ENCODE peak calls at places on chromosome 1, in ten cellular contexts. One of them, this sample, is unnamed.

GRCh38 chr1:93324486-93325464 is 20.9 kb upstream of the DR1 start:
- DNase-seq in adrenal gland: no peak
- DNase-seq in ascending aorta: no peak
- DNase-seq in body of pancreas: no peak
- DNase-seq in lung: no peak
- DNase-seq in stomach: no peak
- DNase-seq in SJSA1: peak; percentile 73
- DNase-seq in hepatocyte: no peak
- DNase-seq in GM23248: peak; percentile 85
- DNase-seq in mucosa of descending colon: no peak
- DNase-seq in this sample: peak; percentile 57

GRCh38 chr1:150551049-150551783 is 2.0 kb downstream of the ADAMTSL4 start:
- DNase-seq in stomach: no peak
- DNase-seq in hepatocyte: no peak
- DNase-seq in ascending aorta: peak; percentile 79
- DNase-seq in body of pancreas: no peak
- DNase-seq in lung: no peak
- DNase-seq in adrenal gland: no peak
- DNase-seq in SJSA1: no peak
- DNase-seq in mucosa of descending colon: no peak
- DNase-seq in GM23248: peak; percentile 65
- DNase-seq in this sample: no peak

GRCh38 chr1:158115126-158115525 is 65.6 kb upstream of the CD1D start:
- DNase-seq in stomach: no peak
- DNase-seq in lung: no peak
- DNase-seq in SJSA1: no peak
- DNase-seq in ascending aorta: no peak
- DNase-seq in body of pancreas: no peak
- DNase-seq in adrenal gland: no peak
- DNase-seq in mucosa of descending colon: no peak
- DNase-seq in GM23248: no peak
- DNase-seq in hepatocyte: no peak
- DNase-seq in this sample: no peak

GRCh38 chr1:45421935-45422334 is 69.0 kb downstream of the TESK2 start:
- DNase-seq in SJSA1: no peak
- DNase-seq in ascending aorta: no peak
- DNase-seq in body of pancreas: no peak
- DNase-seq in GM23248: no peak
- DNase-seq in adrenal gland: no peak
- DNase-seq in mucosa of descending colon: no peak
- DNase-seq in hepatocyte: no peak
- DNase-seq in lung: no peak
- DNase-seq in stomach: no peak
- DNase-seq in this sample: no peak

GRCh38 chr1:198529414-198529813 is 11.1 kb downstream of the ATP6V1G3 start:
- DNase-seq in SJSA1: no peak
- DNase-seq in ascending aorta: no peak
- DNase-seq in mucosa of descending colon: no peak
- DNase-seq in adrenal gland: no peak
- DNase-seq in GM23248: peak; percentile 74
- DNase-seq in lung: no peak
- DNase-seq in body of pancreas: no peak
- DNase-seq in hepatocyte: peak; percentile 29
- DNase-seq in stomach: no peak
- DNase-seq in this sample: no peak

GRCh38 chr1:67683736-67684525 is 1.1 kb upstream of the GADD45A start:
- DNase-seq in ascending aorta: no peak
- DNase-seq in GM23248: peak; percentile 76
- DNase-seq in mucosa of descending colon: no peak
- DNase-seq in hepatocyte: no peak
- DNase-seq in lung: no peak
- DNase-seq in SJSA1: peak; percentile 40
- DNase-seq in adrenal gland: no peak
- DNase-seq in body of pancreas: no peak
- DNase-seq in stomach: no peak
- DNase-seq in this sample: peak; percentile 43

GRCh38 chr1:66769512-66770229 is 17.4 kb downstream of the DYNLT5 start:
- DNase-seq in body of pancreas: no peak
- DNase-seq in GM23248: no peak
- DNase-seq in SJSA1: no peak
- DNase-seq in lung: no peak
- DNase-seq in stomach: no peak
- DNase-seq in adrenal gland: no peak
- DNase-seq in mucosa of descending colon: no peak
- DNase-seq in ascending aorta: no peak
- DNase-seq in hepatocyte: no peak
- DNase-seq in this sample: no peak

GRCh38 chr1:162235261-162235780 is 141.3 kb downstream of the SPATA46 start:
- DNase-seq in body of pancreas: no peak
- DNase-seq in adrenal gland: peak; percentile 31
- DNase-seq in ascending aorta: no peak
- DNase-seq in hepatocyte: no peak
- DNase-seq in stomach: no peak
- DNase-seq in SJSA1: no peak
- DNase-seq in lung: no peak
- DNase-seq in mucosa of descending colon: no peak
- DNase-seq in GM23248: peak; percentile 90
- DNase-seq in this sample: no peak

GRCh38 chr1:15799004-15799867 is 8.2 kb downstream of the UQCRHL start:
- DNase-seq in lung: peak; percentile 88
- DNase-seq in stomach: peak; percentile 55
- DNase-seq in body of pancreas: peak; percentile 66
- DNase-seq in mucosa of descending colon: peak; percentile 59
- DNase-seq in SJSA1: peak; percentile 99
- DNase-seq in adrenal gland: peak; percentile 80
- DNase-seq in ascending aorta: peak; percentile 95
- DNase-seq in hepatocyte: peak; percentile 87
- DNase-seq in GM23248: peak; percentile 98
- DNase-seq in this sample: peak; percentile 99

GRCh38 chr1:27542463-27543273 is 52.7 kb upstream of the WASF2 start:
- DNase-seq in body of pancreas: peak; percentile 47
- DNase-seq in adrenal gland: peak; percentile 88
- DNase-seq in GM23248: peak; percentile 70
- DNase-seq in mucosa of descending colon: no peak
- DNase-seq in lung: peak; percentile 68
- DNase-seq in hepatocyte: peak; percentile 95
- DNase-seq in SJSA1: no peak
- DNase-seq in stomach: peak; percentile 75
- DNase-seq in ascending aorta: no peak
- DNase-seq in this sample: no peak

GRCh38 chr1:2950926-2951305 is 70.4 kb upstream of the ACTRT2 start:
- DNase-seq in stomach: no peak
- DNase-seq in GM23248: no peak
- DNase-seq in adrenal gland: no peak
- DNase-seq in hepatocyte: no peak
- DNase-seq in lung: no peak
- DNase-seq in SJSA1: no peak
- DNase-seq in ascending aorta: no peak
- DNase-seq in mucosa of descending colon: peak; percentile 8
- DNase-seq in body of pancreas: peak; percentile 1
- DNase-seq in this sample: no peak
- H3K9me3 ChIP-seq in stomach: peaks cover 14% of the 10 kb centered on the region
- H3K9me3 ChIP-seq in GM23248: no peaks in the 10 kb centered on the region
- H3K9me3 ChIP-seq in adrenal gland: no peaks in the 10 kb centered on the region
- H3K9me3 ChIP-seq in hepatocyte: no peaks in the 10 kb centered on the region
- H3K9me3 ChIP-seq in lung: peaks cover 12% of the 10 kb centered on the region
- H3K9me3 ChIP-seq in SJSA1: no peaks in the 10 kb centered on the region
- H3K9me3 ChIP-seq in ascending aorta: no peaks in the 10 kb centered on the region
- H3K9me3 ChIP-seq in mucosa of descending colon: peaks cover 7% of the 10 kb centered on the region
- H3K9me3 ChIP-seq in body of pancreas: no peaks in the 10 kb centered on the region
- H3K9me3 ChIP-seq in this sample: no peaks in the 10 kb centered on the region

GRCh38 chr1:236862615-236863211 is 67.6 kb downstream of the MTR start:
- DNase-seq in stomach: peak; percentile 31
- DNase-seq in lung: no peak
- DNase-seq in hepatocyte: no peak
- DNase-seq in mucosa of descending colon: no peak
- DNase-seq in ascending aorta: no peak
- DNase-seq in body of pancreas: peak; percentile 84
- DNase-seq in SJSA1: no peak
- DNase-seq in GM23248: peak; percentile 53
- DNase-seq in adrenal gland: peak; percentile 68
- DNase-seq in this sample: peak; percentile 18

GRCh38 chr1:236860096-236860495 is 65.0 kb downstream of the MTR start:
- DNase-seq in adrenal gland: no peak
- DNase-seq in mucosa of descending colon: no peak
- DNase-seq in stomach: no peak
- DNase-seq in lung: no peak
- DNase-seq in hepatocyte: no peak
- DNase-seq in ascending aorta: no peak
- DNase-seq in GM23248: no peak
- DNase-seq in body of pancreas: no peak
- DNase-seq in SJSA1: no peak
- DNase-seq in this sample: no peak

GRCh38 chr1:236861560-236862230 is 66.6 kb downstream of the MTR start:
- DNase-seq in mucosa of descending colon: no peak
- DNase-seq in ascending aorta: no peak
- DNase-seq in SJSA1: no peak
- DNase-seq in GM23248: peak; percentile 3
- DNase-seq in stomach: no peak
- DNase-seq in adrenal gland: no peak
- DNase-seq in hepatocyte: peak; percentile 8
- DNase-seq in body of pancreas: no peak
- DNase-seq in lung: no peak
- DNase-seq in this sample: no peak

GRCh38 chr1:236862231-236862591 is 67.1 kb downstream of the MTR start:
- DNase-seq in GM23248: no peak
- DNase-seq in lung: no peak
- DNase-seq in stomach: no peak
- DNase-seq in body of pancreas: no peak
- DNase-seq in SJSA1: no peak
- DNase-seq in hepatocyte: no peak
- DNase-seq in adrenal gland: no peak
- DNase-seq in ascending aorta: no peak
- DNase-seq in mucosa of descending colon: no peak
- DNase-seq in this sample: no peak

DNA sequence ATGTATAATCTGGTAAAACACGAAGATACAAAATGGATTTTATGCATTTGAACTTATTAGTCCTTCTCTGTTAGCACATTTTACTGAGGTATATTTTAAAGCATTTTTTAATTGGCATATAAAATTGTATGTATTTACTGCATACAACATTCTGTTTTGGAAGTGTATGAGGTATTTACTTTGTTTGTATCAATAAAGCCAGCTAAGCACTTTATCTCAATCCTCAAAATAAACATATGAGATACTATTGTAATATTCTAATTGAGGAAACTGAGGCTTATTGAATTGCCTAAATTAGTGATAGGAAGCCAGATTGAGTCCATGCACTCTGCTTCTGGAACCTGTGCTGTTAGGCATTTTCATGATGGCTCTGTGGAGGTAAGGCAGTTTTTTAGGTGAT is 65.6 kb downstream of the MTR start:
- DNase-seq in lung: no peak
- DNase-seq in adrenal gland: no peak
- DNase-seq in stomach: no peak
- DNase-seq in ascending aorta: no peak
- DNase-seq in mucosa of descending colon: no peak
- DNase-seq in hepatocyte: no peak
- DNase-seq in SJSA1: no peak
- DNase-seq in GM23248: no peak
- DNase-seq in body of pancreas: no peak
- DNase-seq in this sample: no peak
- H3K36me3 ChIP-seq in lung: peaks cover 20% of the 10 kb centered on the region
- H3K36me3 ChIP-seq in adrenal gland: peaks cover 19% of the 10 kb centered on the region
- H3K36me3 ChIP-seq in stomach: peaks cover 99% of the 10 kb centered on the region
- H3K36me3 ChIP-seq in ascending aorta: peaks cover 28% of the 10 kb centered on the region
- H3K36me3 ChIP-seq in mucosa of descending colon: no peaks in the 10 kb centered on the region
- H3K36me3 ChIP-seq in hepatocyte: no peaks in the 10 kb centered on the region
- H3K36me3 ChIP-seq in SJSA1: peaks cover 55% of the 10 kb centered on the region
- H3K36me3 ChIP-seq in GM23248: peaks cover 8% of the 10 kb centered on the region
- H3K36me3 ChIP-seq in body of pancreas: no peaks in the 10 kb centered on the region
- H3K36me3 ChIP-seq in this sample: peaks cover 77% of the 10 kb centered on the region

DNA sequence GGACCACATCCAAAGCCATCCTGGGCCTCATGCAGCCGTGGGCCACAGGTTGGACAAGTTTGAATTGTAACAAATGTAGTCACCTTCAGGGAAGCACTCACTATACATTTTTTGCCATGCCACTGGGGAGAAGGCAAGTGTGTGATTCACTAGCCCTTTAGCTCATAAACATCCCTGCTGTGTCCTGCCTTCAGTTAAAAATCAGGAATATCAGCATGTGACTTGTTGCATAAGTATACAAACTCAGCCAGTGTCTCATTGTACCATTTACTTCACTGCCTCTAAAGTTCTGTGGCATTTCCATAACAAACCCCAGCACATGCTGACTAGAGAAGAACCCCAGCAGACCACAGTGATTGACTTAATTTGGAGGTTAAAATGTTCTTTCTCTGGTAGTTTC is 142.0 kb upstream of the C1orf105 start:
- DNase-seq in hepatocyte: peak; percentile 38
- DNase-seq in lung: no peak
- DNase-seq in mucosa of descending colon: no peak
- DNase-seq in stomach: no peak
- DNase-seq in ascending aorta: no peak
- DNase-seq in SJSA1: peak; percentile 20
- DNase-seq in GM23248: peak; percentile 84
- DNase-seq in body of pancreas: no peak
- DNase-seq in adrenal gland: no peak
- DNase-seq in this sample: peak; percentile 25
- H3K4me3 ChIP-seq in hepatocyte: no peak overlapping the region
- H3K4me3 ChIP-seq in lung: no peak overlapping the region
- H3K4me3 ChIP-seq in mucosa of descending colon: no peak overlapping the region
- H3K4me3 ChIP-seq in stomach: no peak overlapping the region
- H3K4me3 ChIP-seq in ascending aorta: no peak overlapping the region
- H3K4me3 ChIP-seq in SJSA1: no peak overlapping the region
- H3K4me3 ChIP-seq in GM23248: no peak overlapping the region
- H3K4me3 ChIP-seq in body of pancreas: no peak overlapping the region
- H3K4me3 ChIP-seq in adrenal gland: no peak overlapping the region
- H3K4me3 ChIP-seq in this sample: no peak overlapping the region

GRCh38 chr1:18495635-18496034 is 14.9 kb downstream of the KLHDC7A start:
- DNase-seq in hepatocyte: no peak
- DNase-seq in mucosa of descending colon: no peak
- DNase-seq in lung: no peak
- DNase-seq in adrenal gland: no peak
- DNase-seq in body of pancreas: no peak
- DNase-seq in GM23248: no peak
- DNase-seq in ascending aorta: no peak
- DNase-seq in stomach: no peak
- DNase-seq in SJSA1: no peak
- DNase-seq in this sample: no peak

GRCh38 chr1:18489417-18490143 is 8.8 kb downstream of the KLHDC7A start:
- DNase-seq in mucosa of descending colon: no peak
- DNase-seq in lung: no peak
- DNase-seq in hepatocyte: no peak
- DNase-seq in stomach: no peak
- DNase-seq in ascending aorta: no peak
- DNase-seq in adrenal gland: no peak
- DNase-seq in GM23248: no peak
- DNase-seq in SJSA1: no peak
- DNase-seq in body of pancreas: no peak
- DNase-seq in this sample: no peak

GRCh38 chr1:18494304-18494703 is 13.6 kb downstream of the KLHDC7A start:
- DNase-seq in SJSA1: no peak
- DNase-seq in adrenal gland: no peak
- DNase-seq in hepatocyte: no peak
- DNase-seq in body of pancreas: no peak
- DNase-seq in mucosa of descending colon: no peak
- DNase-seq in GM23248: no peak
- DNase-seq in lung: no peak
- DNase-seq in ascending aorta: no peak
- DNase-seq in stomach: no peak
- DNase-seq in this sample: no peak

GRCh38 chr1:18486195-18486594 is 5.5 kb downstream of the KLHDC7A start:
- DNase-seq in stomach: no peak
- DNase-seq in mucosa of descending colon: no peak
- DNase-seq in SJSA1: no peak
- DNase-seq in hepatocyte: no peak
- DNase-seq in GM23248: no peak
- DNase-seq in body of pancreas: no peak
- DNase-seq in lung: no peak
- DNase-seq in adrenal gland: no peak
- DNase-seq in ascending aorta: no peak
- DNase-seq in this sample: no peak

GRCh38 chr1:18491168-18491567 is 10.4 kb downstream of the KLHDC7A start:
- DNase-seq in hepatocyte: no peak
- DNase-seq in stomach: no peak
- DNase-seq in adrenal gland: no peak
- DNase-seq in mucosa of descending colon: no peak
- DNase-seq in body of pancreas: no peak
- DNase-seq in lung: no peak
- DNase-seq in GM23248: no peak
- DNase-seq in SJSA1: no peak
- DNase-seq in ascending aorta: no peak
- DNase-seq in this sample: no peak
- H3K9me3 ChIP-seq in hepatocyte: no peaks in the 10 kb centered on the region
- H3K9me3 ChIP-seq in stomach: peaks cover 12% of the 10 kb centered on the region
- H3K9me3 ChIP-seq in adrenal gland: no peaks in the 10 kb centered on the region
- H3K9me3 ChIP-seq in mucosa of descending colon: no peaks in the 10 kb centered on the region
- H3K9me3 ChIP-seq in body of pancreas: no peaks in the 10 kb centered on the region
- H3K9me3 ChIP-seq in lung: peaks cover 12% of the 10 kb centered on the region
- H3K9me3 ChIP-seq in GM23248: no peaks in the 10 kb centered on the region
- H3K9me3 ChIP-seq in SJSA1: no peaks in the 10 kb centered on the region
- H3K9me3 ChIP-seq in ascending aorta: no peaks in the 10 kb centered on the region
- H3K9me3 ChIP-seq in this sample: no peaks in the 10 kb centered on the region